ENCODE peak calls at places on chromosomes 4 and X, in four cellular contexts. P is neuronal stem cell, W is mesenchymal stem cell, F is H1. C is an unnamed sample.

GRCh38 chr4:77818667-77819408 is at the start of gene CNOT6L:
- DNase-seq in P (peak), W (peak), F (no peak), C (peak)

GRCh38 chrX:121931567-121931966 is 884.2 kb downstream of the GLUD2 start:
- DNase-seq in F (no peak), P (no peak), W (no peak), C (no peak)

GRCh38 chr4:177105526-177105925 is 204.1 kb upstream of the NEIL3 start:
- DNase-seq in F (no peak), W (no peak), P (no peak), C (no peak)

GRCh38 chrX:150551963-150552362 is 16.5 kb upstream of the MTM1 start:
- DNase-seq in P (no peak), W (no peak), F (no peak), C (no peak)

GRCh38 chr4:107391630-107392028 is 328.4 kb downstream of the PAPSS1 start:
- DNase-seq in W (no peak), P (no peak), F (no peak), C (no peak)

GRCh38 chr4:142549726-142550463 is 296.2 kb downstream of the INPP4B start:
- DNase-seq in P (no peak), F (no peak), W (peak), C (no peak)

GRCh38 chr4:105283501-105283900 is 136.8 kb downstream of the TET2 start:
- DNase-seq in F (no peak), W (no peak), P (no peak), C (no peak)

GRCh38 chr4:153138736-153139135 is 65.5 kb upstream of the TRIM2 start:
- DNase-seq in F (no peak), W (no peak), P (no peak), C (no peak)

GRCh38 chr4:33543941-33544450 is 2700.3 kb downstream of the ARAP2 start:
- DNase-seq in P (no peak), W (no peak), F (no peak), C (no peak)

GRCh38 chrX:120560405-120560841 is 339 bp downstream of the CUL4B start:
- DNase-seq in W (peak), P (no peak), F (no peak), C (no peak)

GRCh38 chr4:131430302-131430701 is 1718.8 kb upstream of the PCDH10 start:
- DNase-seq in F (no peak), P (no peak), W (no peak), C (no peak)

GRCh38 chrX:10702031-10702430 is 81.6 kb upstream of the MID1 start:
- DNase-seq in F (no peak), W (no peak), P (no peak), C (no peak)

GRCh38 chr4:9758641-9759317 is 22.7 kb upstream of the DRD5 start:
- DNase-seq in W (no peak), P (no peak), F (no peak), C (no peak)

GRCh38 chr4:172983014-172983413 is 185.6 kb upstream of the GALNT7 start:
- DNase-seq in W (no peak), F (no peak), P (no peak), C (no peak)

GRCh38 chrX:123833387-123833786 is 26.5 kb upstream of the XIAP start:
- DNase-seq in P (peak), W (peak), F (peak), C (peak)

GRCh38 chr4:128354205-128354821 is 66.7 kb upstream of the PGRMC2 start:
- DNase-seq in P (peak), F (no peak), W (peak), C (no peak)
- H2BK12ac ChIP-seq in P (no peak), F (peak), W (no peak), C (no peak)

GRCh38 chr4:141402696-141403095 is 182.0 kb downstream of the ZNF330 start:
- DNase-seq in P (no peak), W (no peak), F (no peak), C (no peak)

GRCh38 chr4:141409556-141409955 is 188.9 kb downstream of the ZNF330 start:
- DNase-seq in P (no peak), W (no peak), F (no peak), C (no peak)

GRCh38 chr4:141406237-141406636 is 185.5 kb downstream of the ZNF330 start:
- DNase-seq in W (no peak), F (no peak), P (no peak), C (no peak)

DNA sequence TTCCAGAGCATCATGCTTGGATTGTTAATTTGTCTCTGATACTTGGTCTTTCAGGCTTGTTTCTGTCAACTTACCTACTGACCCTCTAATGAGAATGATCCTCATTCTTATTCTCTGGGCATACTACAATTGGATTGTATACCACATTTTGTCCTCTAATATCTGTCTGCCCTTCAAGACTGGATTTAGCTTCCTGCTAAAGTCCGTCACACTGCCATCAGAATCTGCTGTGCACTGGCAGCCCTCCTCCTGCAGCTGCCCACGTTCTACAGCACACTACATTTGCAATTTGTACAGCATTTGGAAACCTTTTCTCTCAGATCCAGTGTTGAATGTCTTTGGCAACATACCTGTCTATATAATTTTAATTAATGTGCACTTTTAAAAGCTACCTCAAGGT is 183.1 kb downstream of the ZNF330 start:
- DNase-seq in W (no peak), P (no peak), F (no peak), C (no peak)
- H2AK5ac ChIP-seq in W (no peak), P (no peak), F (no peak), C (no peak)

GRCh38 chr4:124946696-124947095 is 234.2 kb upstream of the ANKRD50 start:
- DNase-seq in W (no peak), P (no peak), F (no peak), C (no peak)
- H2BK12ac ChIP-seq in W (no peak), P (no peak), F (no peak), C (no peak)

GRCh38 chr4:3343358-3343757 is 50.5 kb downstream of the RGS12 start:
- DNase-seq in P (no peak), F (no peak), W (no peak), C (no peak)

GRCh38 chr4:3345384-3345783 is 52.6 kb downstream of the RGS12 start:
- DNase-seq in W (no peak), F (no peak), P (no peak), C (no peak)

GRCh38 chr4:3344596-3344995 is 51.8 kb downstream of the RGS12 start:
- DNase-seq in W (no peak), F (no peak), P (no peak), C (no peak)

GRCh38 chr4:3342182-3342854 is 49.5 kb downstream of the RGS12 start:
- DNase-seq in P (no peak), F (no peak), W (peak), C (no peak)

GRCh38 chr4:3344104-3344503 is 51.3 kb downstream of the RGS12 start:
- DNase-seq in P (no peak), W (no peak), F (no peak), C (no peak)
- H2AK5ac ChIP-seq in P (peak), W (no peak), F (no peak), C (no peak)

DNA sequence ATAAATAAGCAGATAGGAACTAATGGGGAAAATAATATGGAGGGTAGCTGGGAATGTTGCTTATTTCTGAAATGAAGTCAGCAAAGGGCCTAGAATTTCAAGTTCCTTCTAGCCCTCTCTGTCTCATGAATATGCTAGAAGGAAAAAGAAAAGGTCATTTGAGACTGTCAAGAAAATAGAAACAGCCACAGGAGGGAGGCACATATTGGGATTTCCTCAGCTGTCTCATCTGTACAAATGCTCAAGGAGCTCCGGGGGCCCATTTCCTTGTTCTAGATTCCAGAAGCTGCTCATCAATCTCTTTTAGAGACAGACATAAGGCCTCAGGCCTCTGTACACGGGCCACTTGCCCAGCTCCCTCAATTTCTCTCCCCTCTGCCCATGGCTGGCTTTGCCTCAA is 127.6 kb upstream of the ETNPPL start:
- DNase-seq in W (peak), F (no peak), P (no peak), C (no peak)
- H2BK12ac ChIP-seq in W (peak), F (no peak), P (no peak), C (no peak)

GRCh38 chr4:80257851-80258250 is 8.6 kb upstream of the FGF5 start:
- DNase-seq in P (no peak), F (no peak), W (no peak), C (no peak)
- H2AK5ac ChIP-seq in P (no peak), F (no peak), W (no peak), C (no peak)

DNA sequence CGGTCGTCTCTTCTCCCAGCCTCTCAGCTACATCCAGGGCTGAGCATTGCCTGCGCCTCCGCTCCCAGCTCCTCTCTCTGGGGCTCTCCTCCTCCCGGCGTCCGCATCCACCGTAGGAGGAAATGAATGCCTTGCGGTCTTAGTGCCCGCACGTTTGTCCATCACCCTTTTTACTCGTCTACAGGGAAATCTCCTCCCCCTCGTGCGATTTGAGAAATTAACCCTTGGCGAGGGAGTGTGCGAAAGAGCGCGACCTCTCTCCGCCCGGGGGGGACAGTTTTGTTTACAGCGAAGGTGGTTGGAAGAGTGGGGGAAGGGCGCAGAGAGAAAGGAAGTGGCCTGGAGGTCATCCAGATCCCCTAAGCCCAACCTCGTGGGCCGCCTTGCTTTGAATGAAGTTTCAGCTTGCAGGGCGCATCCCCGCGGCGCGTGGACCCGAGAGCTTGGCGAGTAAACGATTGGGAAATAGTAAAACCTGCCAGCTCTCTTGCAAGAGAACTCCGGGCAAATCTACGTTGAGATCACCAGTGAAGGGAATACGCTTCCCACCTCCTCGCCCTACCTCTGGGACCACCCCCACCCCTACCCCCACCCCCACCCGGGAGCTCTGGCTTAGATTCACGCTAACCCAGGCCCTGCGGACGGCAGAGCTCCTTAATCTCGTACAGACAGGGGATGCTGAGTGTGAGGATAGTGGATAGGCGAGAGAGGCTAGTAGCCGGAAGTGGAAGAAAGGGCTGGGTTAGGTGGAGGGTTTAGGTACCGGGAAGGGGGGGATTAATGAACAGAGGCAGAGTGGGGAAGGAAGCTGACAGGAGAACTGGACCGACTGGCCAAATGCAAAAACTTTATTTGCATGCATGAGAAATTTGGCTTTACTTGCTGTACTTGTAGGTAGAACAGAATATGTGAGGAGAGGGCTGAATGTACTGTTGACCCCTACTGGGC is at the start of gene ELOVL6:
- DNase-seq in P (peak), F (peak), W (peak), C (peak)
- H2BK12ac ChIP-seq in P (no peak), F (peak), W (peak), C (no peak)